ENCODE peak calls at places on chromosomes 12 and 14, in eight cellular contexts. One of them, this sample, is unnamed.

GRCh38 chr12:34363050-34363673 is 340.9 kb downstream of the ALG10 start:
- DNase-seq in left ventricle myocardium inferior: no peak
- DNase-seq in ovary: no peak
- DNase-seq in PC-3: peak; percentile 26
- DNase-seq in tibial nerve: no peak
- DNase-seq in transverse colon: no peak
- DNase-seq in pancreas: no peak
- DNase-seq in lung: no peak
- DNase-seq in this sample: no peak

GRCh38 chr14:101520621-101521305 is 40.5 kb upstream of the DIO3 start:
- DNase-seq in left ventricle myocardium inferior: peak; percentile 35
- DNase-seq in ovary: peak; percentile 79
- DNase-seq in PC-3: no peak
- DNase-seq in tibial nerve: peak; percentile 62
- DNase-seq in transverse colon: no peak
- DNase-seq in pancreas: no peak
- DNase-seq in lung: peak; percentile 38
- DNase-seq in this sample: no peak

GRCh38 chr12:124862768-124863408 is 776 bp downstream of the SCARB1 start:
- DNase-seq in left ventricle myocardium inferior: no peak
- DNase-seq in ovary: no peak
- DNase-seq in PC-3: peak; percentile 47
- DNase-seq in tibial nerve: no peak
- DNase-seq in transverse colon: peak; percentile 37
- DNase-seq in pancreas: no peak
- DNase-seq in lung: no peak
- DNase-seq in this sample: no peak

GRCh38 chr12:121990692-121991603 is 30.7 kb upstream of the BCL7A start:
- DNase-seq in left ventricle myocardium inferior: no peak
- DNase-seq in ovary: no peak
- DNase-seq in PC-3: peak; percentile 94
- DNase-seq in tibial nerve: no peak
- DNase-seq in transverse colon: no peak
- DNase-seq in pancreas: no peak
- DNase-seq in lung: peak; percentile 48
- DNase-seq in this sample: no peak

GRCh38 chr14:66099931-66100330 is 386.2 kb upstream of the CCDC196 start:
- DNase-seq in left ventricle myocardium inferior: no peak
- DNase-seq in ovary: no peak
- DNase-seq in PC-3: no peak
- DNase-seq in tibial nerve: no peak
- DNase-seq in transverse colon: no peak
- DNase-seq in pancreas: no peak
- DNase-seq in lung: no peak
- DNase-seq in this sample: no peak

GRCh38 chr12:124686001-124686884 is 118.8 kb upstream of the NCOR2 start:
- DNase-seq in left ventricle myocardium inferior: no peak
- DNase-seq in ovary: peak; percentile 64
- DNase-seq in PC-3: peak; percentile 69
- DNase-seq in tibial nerve: no peak
- DNase-seq in transverse colon: no peak
- DNase-seq in pancreas: no peak
- DNase-seq in lung: no peak
- DNase-seq in this sample: no peak

GRCh38 chr12:65875635-65876034 is 51.4 kb downstream of the HMGA2 start:
- DNase-seq in left ventricle myocardium inferior: no peak
- DNase-seq in ovary: peak; percentile 51
- DNase-seq in PC-3: no peak
- DNase-seq in tibial nerve: no peak
- DNase-seq in transverse colon: no peak
- DNase-seq in pancreas: no peak
- DNase-seq in lung: no peak
- DNase-seq in this sample: no peak

GRCh38 chr14:37711499-37712475 is 116.4 kb downstream of the TTC6 start:
- DNase-seq in left ventricle myocardium inferior: no peak
- DNase-seq in ovary: no peak
- DNase-seq in PC-3: peak; percentile 11
- DNase-seq in tibial nerve: no peak
- DNase-seq in transverse colon: no peak
- DNase-seq in pancreas: no peak
- DNase-seq in lung: no peak
- DNase-seq in this sample: no peak

GRCh38 chr12:5458229-5459050 is 26.5 kb downstream of the NTF3 start:
- DNase-seq in left ventricle myocardium inferior: no peak
- DNase-seq in ovary: no peak
- DNase-seq in PC-3: no peak
- DNase-seq in tibial nerve: no peak
- DNase-seq in transverse colon: no peak
- DNase-seq in pancreas: no peak
- DNase-seq in lung: no peak
- DNase-seq in this sample: no peak

GRCh38 chr12:124560519-124560918 is 6.9 kb downstream of the NCOR2 start:
- DNase-seq in left ventricle myocardium inferior: no peak
- DNase-seq in ovary: no peak
- DNase-seq in PC-3: no peak
- DNase-seq in tibial nerve: no peak
- DNase-seq in transverse colon: no peak
- DNase-seq in pancreas: no peak
- DNase-seq in lung: no peak
- DNase-seq in this sample: no peak

GRCh38 chr12:5927732-5928516 is 17.1 kb downstream of the ANO2 start:
- DNase-seq in left ventricle myocardium inferior: no peak
- DNase-seq in ovary: no peak
- DNase-seq in PC-3: no peak
- DNase-seq in tibial nerve: no peak
- DNase-seq in transverse colon: no peak
- DNase-seq in pancreas: no peak
- DNase-seq in lung: no peak
- DNase-seq in this sample: no peak

GRCh38 chr14:87332001-87332400 is 661.0 kb downstream of the GALC start:
- DNase-seq in left ventricle myocardium inferior: no peak
- DNase-seq in ovary: no peak
- DNase-seq in PC-3: peak; percentile 11
- DNase-seq in tibial nerve: no peak
- DNase-seq in transverse colon: no peak
- DNase-seq in pancreas: no peak
- DNase-seq in lung: no peak
- DNase-seq in this sample: no peak

GRCh38 chr14:39432179-39432618 is at the start of gene FBXO33:
- DNase-seq in left ventricle myocardium inferior: peak; percentile 97
- DNase-seq in ovary: peak; percentile 98
- DNase-seq in PC-3: peak; percentile 92
- DNase-seq in tibial nerve: peak; percentile 93
- DNase-seq in transverse colon: peak; percentile 98
- DNase-seq in pancreas: peak; percentile 96
- DNase-seq in lung: peak; percentile 96
- DNase-seq in this sample: peak; percentile 96

GRCh38 chr12:76340680-76341435 is 7.4 kb downstream of the BBS10 start:
- DNase-seq in left ventricle myocardium inferior: no peak
- DNase-seq in ovary: no peak
- DNase-seq in PC-3: no peak
- DNase-seq in tibial nerve: no peak
- DNase-seq in transverse colon: no peak
- DNase-seq in pancreas: no peak
- DNase-seq in lung: no peak
- DNase-seq in this sample: no peak

GRCh38 chr12:108313609-108314331 is 25.3 kb downstream of the CMKLR1 start:
- DNase-seq in left ventricle myocardium inferior: no peak
- DNase-seq in ovary: no peak
- DNase-seq in PC-3: no peak
- DNase-seq in tibial nerve: no peak
- DNase-seq in transverse colon: peak; percentile 29
- DNase-seq in pancreas: peak; percentile 37
- DNase-seq in lung: no peak
- DNase-seq in this sample: peak; percentile 51

GRCh38 chr14:69107407-69108003 is 45.4 kb downstream of the DCAF5 start:
- DNase-seq in left ventricle myocardium inferior: no peak
- DNase-seq in ovary: no peak
- DNase-seq in PC-3: peak; percentile 85
- DNase-seq in tibial nerve: no peak
- DNase-seq in transverse colon: peak; percentile 33
- DNase-seq in pancreas: peak; percentile 29
- DNase-seq in lung: peak; percentile 49
- DNase-seq in this sample: peak; percentile 61

GRCh38 chr14:101506921-101507300 is 54.4 kb upstream of the DIO3 start:
- DNase-seq in left ventricle myocardium inferior: no peak
- DNase-seq in ovary: peak; percentile 34
- DNase-seq in PC-3: no peak
- DNase-seq in tibial nerve: peak; percentile 12
- DNase-seq in transverse colon: peak; percentile 5
- DNase-seq in pancreas: peak; percentile 7
- DNase-seq in lung: no peak
- DNase-seq in this sample: no peak

GRCh38 chr12:108046633-108047032 is 82.5 kb upstream of the WSCD2 start:
- DNase-seq in left ventricle myocardium inferior: no peak
- DNase-seq in ovary: no peak
- DNase-seq in PC-3: no peak
- DNase-seq in tibial nerve: no peak
- DNase-seq in transverse colon: no peak
- DNase-seq in pancreas: no peak
- DNase-seq in lung: no peak
- DNase-seq in this sample: no peak

GRCh38 chr14:61474671-61475070 is 153.3 kb downstream of the PRKCH start:
- DNase-seq in left ventricle myocardium inferior: no peak
- DNase-seq in ovary: no peak
- DNase-seq in PC-3: no peak
- DNase-seq in tibial nerve: no peak
- DNase-seq in transverse colon: no peak
- DNase-seq in pancreas: no peak
- DNase-seq in lung: no peak
- DNase-seq in this sample: no peak
- H3K4me1 ChIP-seq in left ventricle myocardium inferior: peaks cover 97% of the 10 kb centered on the region
- H3K4me1 ChIP-seq in ovary: peaks cover 19% of the 10 kb centered on the region
- H3K4me1 ChIP-seq in PC-3: peaks cover 84% of the 10 kb centered on the region
- H3K4me1 ChIP-seq in tibial nerve: peaks cover 74% of the 10 kb centered on the region
- H3K4me1 ChIP-seq in transverse colon: peaks cover 54% of the 10 kb centered on the region
- H3K4me1 ChIP-seq in pancreas: peaks cover 4% of the 10 kb centered on the region
- H3K4me1 ChIP-seq in lung: peaks cover 45% of the 10 kb centered on the region
- H3K4me1 ChIP-seq in this sample: peaks cover 100% of the 10 kb centered on the region

GRCh38 chr12:8080131-8080530 is 1.9 kb upstream of the NECAP1 start:
- DNase-seq in left ventricle myocardium inferior: no peak
- DNase-seq in ovary: no peak
- DNase-seq in PC-3: no peak
- DNase-seq in tibial nerve: no peak
- DNase-seq in transverse colon: no peak
- DNase-seq in pancreas: no peak
- DNase-seq in lung: no peak
- DNase-seq in this sample: no peak

GRCh38 chr12:8081921-8082577 is at the start of gene NECAP1:
- DNase-seq in left ventricle myocardium inferior: peak; percentile 95
- DNase-seq in ovary: peak; percentile 95
- DNase-seq in PC-3: peak; percentile 90
- DNase-seq in tibial nerve: peak; percentile 92
- DNase-seq in transverse colon: peak; percentile 97
- DNase-seq in pancreas: peak; percentile 97
- DNase-seq in lung: peak; percentile 97
- DNase-seq in this sample: peak; percentile 93

GRCh38 chr12:8078400-8078799 is 3.7 kb upstream of the NECAP1 start:
- DNase-seq in left ventricle myocardium inferior: no peak
- DNase-seq in ovary: no peak
- DNase-seq in PC-3: peak; percentile 29
- DNase-seq in tibial nerve: no peak
- DNase-seq in transverse colon: peak; percentile 22
- DNase-seq in pancreas: no peak
- DNase-seq in lung: no peak
- DNase-seq in this sample: no peak

GRCh38 chr12:8078916-8079315 is 3.2 kb upstream of the NECAP1 start:
- DNase-seq in left ventricle myocardium inferior: no peak
- DNase-seq in ovary: no peak
- DNase-seq in PC-3: no peak
- DNase-seq in tibial nerve: no peak
- DNase-seq in transverse colon: no peak
- DNase-seq in pancreas: no peak
- DNase-seq in lung: no peak
- DNase-seq in this sample: no peak

GRCh38 chr12:8081228-8081920 is 700 bp upstream of the NECAP1 start:
- DNase-seq in left ventricle myocardium inferior: no peak
- DNase-seq in ovary: no peak
- DNase-seq in PC-3: no peak
- DNase-seq in tibial nerve: no peak
- DNase-seq in transverse colon: peak; percentile 36
- DNase-seq in pancreas: peak; percentile 31
- DNase-seq in lung: no peak
- DNase-seq in this sample: no peak
- H3K4me3 ChIP-seq in left ventricle myocardium inferior: peak overlapping the region; percentile 96
- H3K4me3 ChIP-seq in ovary: peak overlapping the region; percentile 96
- H3K4me3 ChIP-seq in PC-3: peak overlapping the region; percentile 94
- H3K4me3 ChIP-seq in tibial nerve: peak overlapping the region; percentile 97
- H3K4me3 ChIP-seq in transverse colon: peak overlapping the region; percentile 97
- H3K4me3 ChIP-seq in pancreas: peak overlapping the region; percentile 62
- H3K4me3 ChIP-seq in lung: peak overlapping the region; percentile 99
- H3K4me3 ChIP-seq in this sample: peak overlapping the region; percentile 92

GRCh38 chr12:45890276-45890675 is 100.1 kb downstream of the SCAF11 start:
- DNase-seq in left ventricle myocardium inferior: no peak
- DNase-seq in ovary: no peak
- DNase-seq in PC-3: no peak
- DNase-seq in tibial nerve: no peak
- DNase-seq in transverse colon: no peak
- DNase-seq in pancreas: no peak
- DNase-seq in lung: no peak
- DNase-seq in this sample: no peak
- TF ChIP-seq CTCF in left ventricle myocardium inferior: no peak
- TF ChIP-seq CTCF in ovary: no peak
- TF ChIP-seq CTCF in PC-3: peak; percentile 43
- TF ChIP-seq CTCF in tibial nerve: no peak
- TF ChIP-seq CTCF in transverse colon: no peak
- TF ChIP-seq CTCF in pancreas: no peak
- TF ChIP-seq CTCF in lung: no peak
- TF ChIP-seq CTCF in this sample: no peak

GRCh38 chr14:103334644-103335603 is 887 bp downstream of the EIF5 start:
- DNase-seq in left ventricle myocardium inferior: peak; percentile 57
- DNase-seq in ovary: peak; percentile 85
- DNase-seq in PC-3: peak; percentile 75
- DNase-seq in tibial nerve: peak; percentile 33
- DNase-seq in transverse colon: peak; percentile 84
- DNase-seq in pancreas: peak; percentile 73
- DNase-seq in lung: peak; percentile 76
- DNase-seq in this sample: peak; percentile 61
- H3K4me1 ChIP-seq in left ventricle myocardium inferior: peaks cover 69% of the 10 kb centered on the region
- H3K4me1 ChIP-seq in ovary: peaks cover 6% of the 10 kb centered on the region
- H3K4me1 ChIP-seq in PC-3: peaks cover 25% of the 10 kb centered on the region
- H3K4me1 ChIP-seq in tibial nerve: peaks cover 46% of the 10 kb centered on the region
- H3K4me1 ChIP-seq in transverse colon: peaks cover 17% of the 10 kb centered on the region
- H3K4me1 ChIP-seq in pancreas: peaks cover 8% of the 10 kb centered on the region
- H3K4me1 ChIP-seq in lung: peaks cover 6% of the 10 kb centered on the region
- H3K4me1 ChIP-seq in this sample: peaks cover 39% of the 10 kb centered on the region

DNA sequence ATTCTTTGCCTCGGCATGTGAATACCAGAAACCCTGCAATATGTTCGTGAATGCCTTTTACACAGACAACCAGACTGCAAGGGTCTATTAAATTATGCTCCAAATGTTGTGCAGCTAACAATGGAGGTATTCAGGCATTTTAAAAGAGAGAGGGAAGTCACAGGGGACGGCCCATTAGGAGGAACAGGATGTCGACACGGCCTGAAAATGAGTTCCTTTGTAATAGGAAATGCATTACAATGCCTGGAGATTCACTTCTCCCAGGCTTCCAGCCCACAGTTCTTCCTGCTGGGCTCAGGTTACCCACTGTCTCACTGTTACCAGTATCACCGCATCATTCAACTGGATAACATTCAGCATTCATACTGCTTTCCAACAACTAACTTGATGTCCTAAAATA is 2.5 kb downstream of the DUSP6 start:
- DNase-seq in left ventricle myocardium inferior: no peak
- DNase-seq in ovary: no peak
- DNase-seq in PC-3: peak; percentile 82
- DNase-seq in tibial nerve: no peak
- DNase-seq in transverse colon: peak; percentile 36
- DNase-seq in pancreas: no peak
- DNase-seq in lung: peak; percentile 65
- DNase-seq in this sample: no peak
- H3K4me3 ChIP-seq in left ventricle myocardium inferior: peak overlapping the region; percentile 89
- H3K4me3 ChIP-seq in ovary: no peak overlapping the region
- H3K4me3 ChIP-seq in PC-3: peak overlapping the region; percentile 98
- H3K4me3 ChIP-seq in tibial nerve: peak overlapping the region; percentile 75
- H3K4me3 ChIP-seq in transverse colon: peak overlapping the region; percentile 67
- H3K4me3 ChIP-seq in pancreas: peak overlapping the region; percentile 79
- H3K4me3 ChIP-seq in lung: peak overlapping the region; percentile 79
- H3K4me3 ChIP-seq in this sample: peak overlapping the region; percentile 94

This sample was measured in heart right ventricle.